ENCODE peak calls at places on chromosome 13, in eight cellular contexts. J is psoas muscle, S is colonic mucosa, I is K562, Z is vagina, M is uterus, A is esophagus squamous epithelium, E is ovary. V is an unnamed sample.

GRCh38 chr13:42548731-42549554 is 25.0 kb upstream of the TNFSF11 start:
- DNase-seq in A (no peak), Z (no peak), M (no peak), E (no peak), S (no peak), I (no peak), J (no peak), V (no peak)

GRCh38 chr13:94481966-94482365 is 2.5 kb upstream of the DCT start:
- DNase-seq in A (no peak), I (no peak), S (no peak), E (no peak), M (no peak), Z (no peak), J (peak; percentile 59), V (no peak)

GRCh38 chr13:40169476-40169875 is 497.0 kb downstream of the FOXO1 start:
- DNase-seq in E (no peak), M (no peak), S (no peak), I (no peak), J (no peak), A (no peak), Z (no peak), V (no peak)

GRCh38 chr13:46757640-46758039 is 39.3 kb downstream of the ESD start:
- DNase-seq in S (no peak), A (no peak), Z (no peak), J (no peak), M (no peak), I (no peak), E (no peak), V (no peak)

GRCh38 chr13:32430018-32430747 is 2.3 kb upstream of the N4BP2L1 start:
- DNase-seq in A (no peak), M (no peak), I (no peak), S (no peak), Z (no peak), E (no peak), J (no peak), V (no peak)

GRCh38 chr13:26460652-26461051 is 96.8 kb upstream of the WASF3 start:
- DNase-seq in Z (no peak), E (no peak), A (no peak), J (peak; percentile 92), I (no peak), M (peak; percentile 66), S (no peak), V (no peak)

GRCh38 chr13:30847697-30848307 is 58.3 kb upstream of the MEDAG start:
- DNase-seq in M (peak; percentile 42), S (no peak), J (no peak), Z (no peak), E (no peak), I (no peak), A (no peak), V (peak; percentile 71)

GRCh38 chr13:75310005-75310580 is 171.9 kb downstream of the TBC1D4 start:
- DNase-seq in Z (no peak), S (no peak), I (no peak), M (no peak), J (no peak), A (no peak), E (no peak), V (no peak)

GRCh38 chr13:98556968-98557591 is 19.8 kb downstream of the STK24 start:
- DNase-seq in Z (no peak), I (no peak), E (no peak), S (no peak), J (no peak), A (no peak), M (no peak), V (peak; percentile 47)

GRCh38 chr13:78476910-78477309 is 126.4 kb downstream of the POU4F1 start:
- DNase-seq in E (no peak), J (no peak), I (no peak), Z (no peak), M (no peak), A (no peak), S (no peak), V (no peak)

GRCh38 chr13:104372128-104372527 is 1305.9 kb upstream of the SLC10A2 start:
- DNase-seq in A (no peak), Z (no peak), E (no peak), M (no peak), I (no peak), S (no peak), J (no peak), V (no peak)

GRCh38 chr13:74040200-74040599 is 94.0 kb downstream of the KLF12 start:
- DNase-seq in S (peak; percentile 62), J (peak; percentile 57), Z (no peak), E (peak; percentile 26), I (peak; percentile 15), M (no peak), A (no peak), V (peak; percentile 31)

GRCh38 chr13:44359983-44360375 is 13.6 kb upstream of the SERP2 start:
- DNase-seq in I (no peak), E (no peak), S (no peak), A (no peak), J (no peak), Z (no peak), M (no peak), V (no peak)

GRCh38 chr13:38814331-38814730 is 127.5 kb downstream of the FREM2 start:
- DNase-seq in A (no peak), M (no peak), J (no peak), Z (no peak), S (peak; percentile 30), I (no peak), E (no peak), V (no peak)

GRCh38 chr13:99067160-99067985 is 89.5 kb upstream of the DOCK9 start:
- DNase-seq in M (no peak), J (no peak), Z (no peak), I (no peak), S (no peak), A (no peak), E (no peak), V (no peak)

GRCh38 chr13:51562011-51562671 is 22.1 kb upstream of the WDFY2 start:
- DNase-seq in A (no peak), S (no peak), Z (no peak), M (no peak), J (no peak), I (no peak), E (no peak), V (no peak)

GRCh38 chr13:59951011-59951410 is 212.7 kb downstream of the DIAPH3 start:
- DNase-seq in A (no peak), I (no peak), J (no peak), E (no peak), M (no peak), S (no peak), Z (no peak), V (no peak)

GRCh38 chr13:35961002-35961401 is 170.2 kb downstream of the DCLK1 start:
- DNase-seq in Z (no peak), E (no peak), I (no peak), J (no peak), M (no peak), A (no peak), S (no peak), V (no peak)

GRCh38 chr13:20159646-20160345 is 1.1 kb downstream of the GJA3 start:
- DNase-seq in E (no peak), A (no peak), Z (no peak), M (no peak), I (no peak), S (no peak), J (no peak), V (no peak)

GRCh38 chr13:98959775-98960325 is 18.0 kb downstream of the DOCK9 start:
- DNase-seq in M (no peak), E (no peak), I (no peak), Z (no peak), J (no peak), A (no peak), S (no peak), V (no peak)

GRCh38 chr13:41842029-41842428 is 118.9 kb downstream of the VWA8 start:
- DNase-seq in I (no peak), J (no peak), S (no peak), E (no peak), Z (no peak), A (no peak), M (no peak), V (no peak)

DNA sequence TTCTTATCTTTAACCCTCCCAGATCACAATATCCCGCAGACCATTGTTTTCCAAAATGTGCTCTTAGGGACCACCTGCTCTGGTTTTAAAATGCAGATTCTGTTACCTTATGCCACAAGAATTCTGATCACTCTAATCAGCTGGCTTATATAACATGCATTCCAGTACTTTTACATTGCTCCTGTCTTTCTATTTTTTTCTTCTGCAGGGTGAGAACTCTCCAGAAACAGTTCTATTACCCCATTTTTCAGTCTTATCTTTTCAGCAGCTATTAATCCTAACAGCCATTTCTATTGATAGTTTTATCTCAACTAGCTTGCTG is 2.8 kb downstream of the ITM2B start:
- DNase-seq in M (no peak), A (no peak), S (no peak), E (no peak), Z (no peak), I (no peak), J (no peak), V (no peak)
- H3K4me1 ChIP-seq in M (no peaks in the 10 kb centered on the region), A (peaks cover 56% of the 10 kb centered on the region), S (no peaks in the 10 kb centered on the region), E (peaks cover 5% of the 10 kb centered on the region), Z (peaks cover 72% of the 10 kb centered on the region), I (peaks cover 15% of the 10 kb centered on the region), J (peaks cover 47% of the 10 kb centered on the region), V (no peaks in the 10 kb centered on the region)

GRCh38 chr13:101596803-101597202 is 144.3 kb downstream of the ITGBL1 start:
- DNase-seq in S (no peak), Z (no peak), J (no peak), E (no peak), I (no peak), A (no peak), M (no peak), V (no peak)
- TF ChIP-seq CTCF in S (no peak), Z (no peak), J (no peak), E (no peak), I (no peak), A (no peak), M (no peak), V (no peak)

GRCh38 chr13:109698779-109699178 is 87.6 kb downstream of the IRS2 start:
- DNase-seq in M (no peak), A (no peak), J (no peak), I (no peak), E (no peak), S (no peak), Z (no peak), V (no peak)
- H3K4me1 ChIP-seq in M (no peaks in the 10 kb centered on the region), A (no peaks in the 10 kb centered on the region), J (no peaks in the 10 kb centered on the region), I (peaks cover 42% of the 10 kb centered on the region), E (no peaks in the 10 kb centered on the region), S (no peaks in the 10 kb centered on the region), Z (no peaks in the 10 kb centered on the region), V (no peaks in the 10 kb centered on the region)

DNA sequence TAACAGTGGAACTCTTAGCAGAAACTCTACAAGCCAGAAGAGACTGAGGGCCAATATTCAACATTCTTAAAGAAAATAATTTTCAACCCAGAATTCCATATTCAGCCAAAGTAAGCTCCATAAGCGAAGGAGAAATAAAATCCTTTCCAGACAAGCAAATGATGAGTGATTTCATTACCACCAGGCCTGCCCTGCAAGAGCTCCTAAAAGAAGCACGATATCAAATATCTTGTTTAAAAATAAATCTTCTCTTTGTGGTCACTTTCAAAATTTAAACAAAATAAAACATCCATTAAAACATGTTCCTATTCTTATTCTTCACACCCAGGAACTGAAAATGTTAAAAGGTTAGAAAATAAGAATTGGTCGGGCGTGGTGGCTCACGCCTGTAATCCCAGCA is 13.7 kb downstream of the MICU2 start:
- DNase-seq in M (no peak), I (no peak), Z (no peak), J (no peak), S (no peak), A (no peak), E (no peak), V (no peak)
- TF ChIP-seq CTCF in M (no peak), I (no peak), Z (no peak), J (no peak), S (no peak), A (no peak), E (no peak), V (no peak)

V was measured in tibial artery.